ENCODE peak calls at places on chromosomes 16 and 17, in nine cellular contexts. One of them, this sample, is unnamed.

GRCh38 chr17:3602499-3602898 is 6.7 kb downstream of the TRPV1 start:
- DNase-seq in GM12878: no peak
- DNase-seq in A549: peak
- DNase-seq in Panc1: peak
- DNase-seq in K562: peak
- DNase-seq in GM23338: peak
- DNase-seq in HCT116: peak
- DNase-seq in SK-N-SH: peak
- DNase-seq in HepG2: peak
- DNase-seq in this sample: peak

GRCh38 chr17:51683291-51683690 is 422.9 kb downstream of the UTP18 start:
- DNase-seq in GM12878: no peak
- DNase-seq in A549: no peak
- DNase-seq in Panc1: no peak
- DNase-seq in K562: no peak
- DNase-seq in GM23338: no peak
- DNase-seq in HCT116: no peak
- DNase-seq in SK-N-SH: no peak
- DNase-seq in HepG2: no peak
- DNase-seq in this sample: no peak

GRCh38 chr16:88878967-88879787 is 12.7 kb upstream of the PABPN1L start:
- DNase-seq in GM12878: no peak
- DNase-seq in A549: no peak
- DNase-seq in Panc1: no peak
- DNase-seq in K562: no peak
- DNase-seq in GM23338: no peak
- DNase-seq in HCT116: no peak
- DNase-seq in SK-N-SH: no peak
- DNase-seq in HepG2: no peak
- DNase-seq in this sample: no peak

GRCh38 chr16:87240211-87241134 is 76.7 kb downstream of the C16orf95 start:
- DNase-seq in GM12878: no peak
- DNase-seq in A549: no peak
- DNase-seq in Panc1: no peak
- DNase-seq in K562: no peak
- DNase-seq in GM23338: no peak
- DNase-seq in HCT116: no peak
- DNase-seq in SK-N-SH: peak
- DNase-seq in HepG2: no peak
- DNase-seq in this sample: no peak

GRCh38 chr16:57284206-57284951 is at the start of gene PLLP:
- DNase-seq in GM12878: no peak
- DNase-seq in A549: peak
- DNase-seq in Panc1: no peak
- DNase-seq in K562: peak
- DNase-seq in GM23338: peak
- DNase-seq in HCT116: no peak
- DNase-seq in SK-N-SH: peak
- DNase-seq in HepG2: no peak
- DNase-seq in this sample: no peak

GRCh38 chr17:49976163-49976827 is 7.3 kb downstream of the DLX4 start:
- DNase-seq in GM12878: no peak
- DNase-seq in A549: no peak
- DNase-seq in Panc1: no peak
- DNase-seq in K562: no peak
- DNase-seq in GM23338: no peak
- DNase-seq in HCT116: no peak
- DNase-seq in SK-N-SH: no peak
- DNase-seq in HepG2: no peak
- DNase-seq in this sample: no peak

GRCh38 chr16:685967-686366 is 1.8 kb upstream of the JMJD8 start:
- DNase-seq in GM12878: no peak
- DNase-seq in A549: peak
- DNase-seq in Panc1: no peak
- DNase-seq in K562: no peak
- DNase-seq in GM23338: peak
- DNase-seq in HCT116: no peak
- DNase-seq in SK-N-SH: peak
- DNase-seq in HepG2: peak
- DNase-seq in this sample: peak

GRCh38 chr16:81748476-81749198 is 30.5 kb upstream of the PLCG2 start:
- DNase-seq in GM12878: peak
- DNase-seq in A549: no peak
- DNase-seq in Panc1: no peak
- DNase-seq in K562: no peak
- DNase-seq in GM23338: peak
- DNase-seq in HCT116: no peak
- DNase-seq in SK-N-SH: no peak
- DNase-seq in HepG2: no peak
- DNase-seq in this sample: no peak

GRCh38 chr17:78883533-78884131 is 19.4 kb downstream of the CEP295NL start:
- DNase-seq in GM12878: no peak
- DNase-seq in A549: peak
- DNase-seq in Panc1: peak
- DNase-seq in K562: no peak
- DNase-seq in GM23338: peak
- DNase-seq in HCT116: peak
- DNase-seq in SK-N-SH: peak
- DNase-seq in HepG2: peak
- DNase-seq in this sample: peak

GRCh38 chr16:68265078-68265925 is 976 bp downstream of the SLC7A6 start:
- DNase-seq in GM12878: no peak
- DNase-seq in A549: peak
- DNase-seq in Panc1: no peak
- DNase-seq in K562: peak
- DNase-seq in GM23338: peak
- DNase-seq in HCT116: peak
- DNase-seq in SK-N-SH: peak
- DNase-seq in HepG2: peak
- DNase-seq in this sample: peak

GRCh38 chr16:4362476-4363250 is 9.0 kb upstream of the VASN start:
- DNase-seq in GM12878: no peak
- DNase-seq in A549: no peak
- DNase-seq in Panc1: no peak
- DNase-seq in K562: no peak
- DNase-seq in GM23338: no peak
- DNase-seq in HCT116: no peak
- DNase-seq in SK-N-SH: no peak
- DNase-seq in HepG2: no peak
- DNase-seq in this sample: no peak

GRCh38 chr17:15999141-15999973 is at the start of the genes TTC19 and ZSWIM7:
- DNase-seq in GM12878: peak
- DNase-seq in A549: peak
- DNase-seq in Panc1: peak
- DNase-seq in K562: peak
- DNase-seq in GM23338: peak
- DNase-seq in HCT116: peak
- DNase-seq in SK-N-SH: peak
- DNase-seq in HepG2: peak
- DNase-seq in this sample: peak

GRCh38 chr17:63516910-63517824 is 6.0 kb upstream of the KCNH6 start:
- DNase-seq in GM12878: peak
- DNase-seq in A549: peak
- DNase-seq in Panc1: no peak
- DNase-seq in K562: no peak
- DNase-seq in GM23338: no peak
- DNase-seq in HCT116: peak
- DNase-seq in SK-N-SH: no peak
- DNase-seq in HepG2: peak
- DNase-seq in this sample: no peak

GRCh38 chr17:57811633-57812280 is 38.1 kb downstream of the MRPS23 start:
- DNase-seq in GM12878: no peak
- DNase-seq in A549: no peak
- DNase-seq in Panc1: no peak
- DNase-seq in K562: no peak
- DNase-seq in GM23338: peak
- DNase-seq in HCT116: peak
- DNase-seq in SK-N-SH: peak
- DNase-seq in HepG2: no peak
- DNase-seq in this sample: no peak

GRCh38 chr17:39769974-39770587 is 32.3 kb downstream of the GRB7 start:
- DNase-seq in GM12878: peak
- DNase-seq in A549: no peak
- DNase-seq in Panc1: peak
- DNase-seq in K562: no peak
- DNase-seq in GM23338: no peak
- DNase-seq in HCT116: peak
- DNase-seq in SK-N-SH: no peak
- DNase-seq in HepG2: peak
- DNase-seq in this sample: no peak

GRCh38 chr17:40320771-40321501 is 12.0 kb downstream of the RARA start:
- DNase-seq in GM12878: no peak
- DNase-seq in A549: no peak
- DNase-seq in Panc1: no peak
- DNase-seq in K562: peak
- DNase-seq in GM23338: no peak
- DNase-seq in HCT116: no peak
- DNase-seq in SK-N-SH: no peak
- DNase-seq in HepG2: no peak
- DNase-seq in this sample: no peak

DNA sequence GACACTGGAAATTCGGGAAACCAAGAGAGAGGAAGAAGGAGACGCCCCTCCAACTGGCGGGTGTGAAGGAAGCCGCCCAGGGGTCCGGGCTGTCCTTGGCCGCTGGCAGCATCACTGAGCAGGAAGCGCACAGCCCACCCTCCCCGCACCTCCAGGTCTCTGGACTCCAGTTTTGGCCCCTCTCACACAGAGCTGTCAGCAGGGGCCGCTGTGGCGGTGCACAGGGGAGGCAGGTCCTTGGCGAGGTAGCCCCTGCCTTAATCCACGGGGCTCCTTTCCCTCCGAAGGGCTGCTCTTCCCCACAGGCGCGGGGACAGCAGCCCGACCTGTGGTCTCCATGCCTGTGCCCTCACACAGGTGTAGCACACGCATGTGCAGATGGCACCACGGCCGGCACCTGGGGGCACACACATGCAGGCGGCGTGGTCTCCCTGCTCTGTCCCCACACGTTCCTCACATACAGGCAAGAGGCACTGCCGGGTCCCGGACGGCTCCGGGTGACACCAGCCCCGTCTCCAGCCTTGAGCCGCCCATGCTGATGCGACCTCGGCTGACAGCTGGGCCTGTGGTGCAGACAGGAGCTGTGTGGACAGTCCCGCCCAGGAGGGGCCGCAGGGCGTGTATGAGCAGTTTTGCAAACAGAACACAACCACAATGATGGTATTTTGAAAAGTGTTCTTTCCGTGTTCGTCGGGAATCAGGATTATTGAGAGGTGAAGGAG is 26.6 kb upstream of the CHMP6 start:
- DNase-seq in GM12878: no peak
- DNase-seq in A549: no peak
- DNase-seq in Panc1: no peak
- DNase-seq in K562: no peak
- DNase-seq in GM23338: no peak
- DNase-seq in HCT116: no peak
- DNase-seq in SK-N-SH: no peak
- DNase-seq in HepG2: no peak
- DNase-seq in this sample: no peak
- TF ChIP-seq REST in GM12878: no peak
- TF ChIP-seq REST in A549: no peak
- TF ChIP-seq REST in Panc1: no peak
- TF ChIP-seq REST in K562: no peak
- TF ChIP-seq REST in GM23338: no peak
- TF ChIP-seq REST in HCT116: no peak
- TF ChIP-seq REST in SK-N-SH: no peak
- TF ChIP-seq REST in HepG2: no peak
- TF ChIP-seq REST in this sample: no peak

GRCh38 chr17:332558-333322 is 19.9 kb downstream of the RPH3AL start:
- DNase-seq in GM12878: no peak
- DNase-seq in A549: no peak
- DNase-seq in Panc1: no peak
- DNase-seq in K562: no peak
- DNase-seq in GM23338: no peak
- DNase-seq in HCT116: no peak
- DNase-seq in SK-N-SH: no peak
- DNase-seq in HepG2: no peak
- DNase-seq in this sample: no peak
- TF ChIP-seq REST in GM12878: no peak
- TF ChIP-seq REST in A549: no peak
- TF ChIP-seq REST in Panc1: no peak
- TF ChIP-seq REST in K562: no peak
- TF ChIP-seq REST in GM23338: no peak
- TF ChIP-seq REST in HCT116: no peak
- TF ChIP-seq REST in SK-N-SH: no peak
- TF ChIP-seq REST in HepG2: no peak
- TF ChIP-seq REST in this sample: no peak

DNA sequence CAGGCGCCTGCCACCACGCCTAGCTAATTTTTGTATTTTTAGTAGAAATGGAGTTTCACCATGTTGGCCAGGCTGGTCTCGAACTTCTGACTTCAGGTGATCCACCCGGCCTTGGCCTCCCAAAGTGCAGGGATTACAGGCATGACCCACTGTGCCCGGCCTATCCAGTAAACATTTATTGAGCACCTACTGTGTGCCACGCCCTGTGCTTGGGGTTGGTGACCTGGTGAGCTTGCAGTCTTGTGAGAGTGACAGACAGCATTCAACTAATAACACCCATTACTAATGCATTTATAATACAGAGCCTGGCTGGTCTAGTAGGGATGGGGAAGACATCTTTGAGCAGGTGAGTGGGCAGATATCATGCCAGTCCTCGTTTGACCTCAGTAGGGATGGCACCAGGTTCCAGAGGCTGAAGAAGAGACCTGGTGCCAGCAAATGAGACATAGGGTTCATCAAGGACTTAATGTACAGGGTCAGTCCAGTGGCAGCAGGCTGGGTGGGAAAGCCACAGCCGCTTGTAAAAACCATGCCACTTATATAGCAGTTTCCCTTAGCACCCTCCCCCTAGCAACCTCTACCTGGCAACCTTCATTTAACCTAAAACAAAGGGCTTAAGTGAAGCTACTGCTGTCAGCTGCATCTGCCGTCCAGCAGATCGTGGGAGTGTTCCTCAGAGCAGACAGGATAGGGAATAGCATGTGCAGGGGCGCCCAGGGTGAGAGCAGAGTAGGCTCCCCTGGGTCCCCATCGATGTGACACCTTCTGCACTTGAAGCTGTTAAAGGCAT is 112.9 kb downstream of the SOCS1 start:
- DNase-seq in GM12878: no peak
- DNase-seq in A549: no peak
- DNase-seq in Panc1: no peak
- DNase-seq in K562: no peak
- DNase-seq in GM23338: no peak
- DNase-seq in HCT116: no peak
- DNase-seq in SK-N-SH: no peak
- DNase-seq in HepG2: no peak
- DNase-seq in this sample: no peak
- TF ChIP-seq REST in GM12878: no peak
- TF ChIP-seq REST in A549: no peak
- TF ChIP-seq REST in Panc1: no peak
- TF ChIP-seq REST in K562: no peak
- TF ChIP-seq REST in GM23338: no peak
- TF ChIP-seq REST in HCT116: no peak
- TF ChIP-seq REST in SK-N-SH: no peak
- TF ChIP-seq REST in HepG2: no peak
- TF ChIP-seq REST in this sample: no peak

DNA sequence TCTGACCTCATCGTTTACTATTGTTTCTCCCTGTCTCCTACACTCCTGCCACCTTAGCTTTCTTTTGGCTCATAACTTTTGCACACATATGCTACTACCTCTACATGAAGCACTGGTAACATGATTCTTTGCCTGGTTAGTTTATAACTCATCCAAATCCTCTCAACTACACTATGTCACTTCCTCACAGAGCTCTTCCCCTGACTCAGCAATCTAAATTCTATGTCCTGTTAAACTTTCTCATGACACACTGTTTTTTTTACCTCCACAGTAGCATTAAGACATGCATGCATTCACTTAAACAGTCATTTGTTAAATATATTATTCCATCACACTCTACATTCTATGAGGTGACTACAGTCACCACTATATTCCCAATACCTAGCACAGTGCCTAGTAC is 19.7 kb downstream of the APPBP2 start:
- DNase-seq in GM12878: no peak
- DNase-seq in A549: peak
- DNase-seq in Panc1: no peak
- DNase-seq in K562: no peak
- DNase-seq in GM23338: no peak
- DNase-seq in HCT116: no peak
- DNase-seq in SK-N-SH: no peak
- DNase-seq in HepG2: peak
- DNase-seq in this sample: no peak
- TF ChIP-seq REST in GM12878: no peak
- TF ChIP-seq REST in A549: no peak
- TF ChIP-seq REST in Panc1: no peak
- TF ChIP-seq REST in K562: no peak
- TF ChIP-seq REST in GM23338: no peak
- TF ChIP-seq REST in HCT116: no peak
- TF ChIP-seq REST in SK-N-SH: no peak
- TF ChIP-seq REST in HepG2: no peak
- TF ChIP-seq REST in this sample: no peak

This sample was measured in HL-60.